ENCODE peak calls at places on chromosome 18, in four cellular contexts. F is suprapubic skin, R is NCI-H2171, W is mesendoderm. O is an unnamed sample.

GRCh38 chr18:44927127-44927849 is 246.6 kb downstream of the SETBP1 start:
- DNase-seq in F (no peak), R (no peak), W (no peak), O (no peak)

GRCh38 chr18:23114171-23114881 is 21.0 kb upstream of the CABLES1 start:
- DNase-seq in F (peak), R (no peak), W (no peak), O (no peak)

GRCh38 chr18:12886498-12887126 is 2.6 kb upstream of the PTPN2 start:
- DNase-seq in F (no peak), R (no peak), W (peak), O (no peak)

GRCh38 chr18:75111673-75112485 is 97.1 kb downstream of the PTGR3 start:
- DNase-seq in F (no peak), R (no peak), W (no peak), O (no peak)

GRCh38 chr18:7021994-7022840 is 95.4 kb downstream of the LAMA1 start:
- DNase-seq in F (no peak), R (peak), W (peak), O (no peak)

GRCh38 chr18:9998330-9998729 is 84.5 kb downstream of the VAPA start:
- DNase-seq in F (no peak), R (no peak), W (no peak), O (no peak)

GRCh38 chr18:80197490-80197889 is 49.8 kb downstream of the PARD6G start:
- DNase-seq in F (no peak), R (no peak), W (peak), O (no peak)

GRCh38 chr18:23887493-23887892 is 127.1 kb upstream of the TTC39C start:
- DNase-seq in F (no peak), R (peak), W (no peak), O (no peak)

GRCh38 chr18:21599585-21600525 is 649 bp downstream of the ESCO1 start:
- DNase-seq in F (peak), R (peak), W (peak), O (peak)

GRCh38 chr18:56532176-56532840 is 106.1 kb downstream of the TXNL1 start:
- DNase-seq in F (no peak), R (no peak), W (no peak), O (no peak)

GRCh38 chr18:58416014-58416703 is 212.7 kb downstream of the ALPK2 start:
- DNase-seq in F (no peak), R (no peak), W (no peak), O (no peak)

GRCh38 chr18:7927119-7927518 is 360.0 kb downstream of the PTPRM start:
- DNase-seq in F (no peak), R (no peak), W (no peak), O (no peak)

GRCh38 chr18:57737661-57738060 is 65.5 kb downstream of the ATP8B1 start:
- DNase-seq in F (peak), R (no peak), W (no peak), O (no peak)

GRCh38 chr18:7567487-7568425 is 640 bp downstream of the PTPRM start:
- DNase-seq in F (peak), R (peak), W (peak), O (peak)

O was measured in cardiac septum.